ENCODE peak calls at places on chromosomes 1 and 21, in five cellular contexts. C is endothelial cell of umbilical vein, E is H1, B is HCT116, N is GM12878. T is an unnamed sample. For H3K79me2, the result is how much of the 10 kb centered on the place peaks cover.

GRCh38 chr1:16888806-16889178 is 7.0 kb upstream of the RNU1-2 start:
- DNase-seq in N (no peak), C (peak), E (no peak), B (no peak), T (peak)

GRCh38 chr1:109438798-109439297 is 12.6 kb upstream of the PSMA5 start:
- DNase-seq in N (no peak), E (no peak), C (peak), B (peak), T (no peak)

GRCh38 chr1:71785470-71785869 is 496.9 kb downstream of the NEGR1 start:
- DNase-seq in N (no peak), B (no peak), C (peak), E (no peak), T (no peak)

GRCh38 chr1:205512059-205513045 is 7.9 kb downstream of the CDK18 start:
- DNase-seq in C (no peak), B (no peak), E (no peak), N (no peak), T (no peak)

GRCh38 chr1:244319283-244320132 is 132.2 kb downstream of the ADSS2 start:
- DNase-seq in N (peak), E (no peak), C (no peak), B (no peak), T (no peak)

GRCh38 chr1:55828031-55828430 is 612.9 kb upstream of the USP24 start:
- DNase-seq in C (no peak), E (no peak), B (no peak), N (no peak), T (no peak)

GRCh38 chr1:71071720-71072119 is 9.1 kb downstream of the ZRANB2 start:
- DNase-seq in B (no peak), C (no peak), N (no peak), E (no peak), T (no peak)

GRCh38 chr21:15534450-15534886 is 195.3 kb upstream of the USP25 start:
- DNase-seq in E (no peak), B (no peak), N (no peak), C (no peak), T (peak)

GRCh38 chr1:38114231-38114630 is 67.6 kb upstream of the POU3F1 start:
- DNase-seq in B (no peak), N (no peak), E (no peak), C (peak), T (no peak)

GRCh38 chr1:7120863-7121621 is 335.8 kb downstream of the CAMTA1 start:
- DNase-seq in N (no peak), C (no peak), B (no peak), E (no peak), T (peak)

GRCh38 chr1:193479187-193479586 is 292.8 kb upstream of the B3GALT2 start:
- DNase-seq in B (no peak), N (peak), C (no peak), E (no peak), T (no peak)

GRCh38 chr21:26060335-26061115 is 110.0 kb downstream of the APP start:
- DNase-seq in N (no peak), E (no peak), C (no peak), B (no peak), T (no peak)
- H3K79me2 ChIP-seq in N (under half), E (half or more), C (half or more), B (half or more), T (half or more)

GRCh38 chr1:67957026-67957425 is 93.4 kb downstream of the DIRAS3 start:
- DNase-seq in B (no peak), E (no peak), C (no peak), N (no peak), T (no peak)
- TF ChIP-seq POLR2AphosphoS5 in B (no peak), E (no peak), C (no peak), N (no peak), T (no peak)

GRCh38 chr1:223824712-223825111 is 21.0 kb downstream of the TP53BP2 start:
- DNase-seq in N (no peak), C (no peak), E (no peak), B (no peak), T (no peak)
- H3K79me2 ChIP-seq in N (under half), C (half or more), E (half or more), B (half or more), T (half or more)

GRCh38 chr1:107058245-107059032 is 2.0 kb downstream of the PRMT6 start:
- DNase-seq in C (no peak), N (no peak), E (no peak), B (no peak), T (no peak)

GRCh38 chr1:107056426-107057196 is at the start of gene PRMT6:
- DNase-seq in N (peak), E (peak), B (peak), C (peak), T (peak)

GRCh38 chr1:107061886-107062285 is 5.4 kb downstream of the PRMT6 start:
- DNase-seq in C (no peak), B (no peak), E (no peak), N (no peak), T (no peak)

DNA sequence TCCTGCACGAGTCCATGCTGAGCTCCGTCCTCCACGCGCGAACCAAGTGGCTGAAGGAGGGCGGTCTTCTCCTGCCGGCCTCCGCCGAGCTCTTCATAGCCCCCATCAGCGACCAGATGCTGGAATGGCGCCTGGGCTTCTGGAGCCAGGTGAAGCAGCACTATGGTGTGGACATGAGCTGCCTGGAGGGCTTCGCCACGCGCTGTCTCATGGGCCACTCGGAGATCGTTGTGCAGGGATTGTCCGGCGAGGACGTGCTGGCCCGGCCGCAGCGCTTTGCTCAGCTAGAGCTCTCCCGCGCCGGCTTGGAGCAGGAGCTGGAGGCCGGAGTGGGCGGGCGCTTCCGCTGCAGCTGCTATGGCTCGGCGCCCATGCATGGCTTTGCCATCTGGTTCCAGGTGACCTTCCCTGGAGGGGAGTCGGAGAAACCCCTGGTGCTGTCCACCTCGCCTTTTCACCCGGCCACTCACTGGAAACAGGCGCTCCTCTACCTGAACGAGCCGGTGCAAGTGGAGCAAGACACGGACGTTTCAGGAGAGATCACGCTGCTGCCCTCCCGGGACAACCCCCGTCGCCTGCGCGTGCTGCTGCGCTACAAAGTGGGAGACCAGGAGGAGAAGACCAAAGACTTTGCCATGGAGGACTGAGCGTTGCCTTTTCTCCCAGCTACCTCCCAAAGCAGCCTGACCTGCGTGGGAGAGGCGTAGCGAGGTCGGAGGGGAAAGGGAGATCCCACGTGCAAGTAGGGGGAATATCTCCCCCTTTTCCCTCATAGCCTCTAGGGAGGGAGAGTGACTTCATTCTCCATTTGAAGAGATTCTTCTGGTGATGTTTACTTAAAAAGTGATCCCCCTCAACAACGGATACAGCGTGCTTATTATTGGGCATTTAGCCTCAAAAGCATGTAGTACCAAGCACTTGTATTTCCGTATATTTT is 991 bp downstream of the PRMT6 start:
- DNase-seq in N (no peak), B (no peak), C (peak), E (peak), T (peak)
- TF ChIP-seq POLR2AphosphoS5 in N (no peak), B (no peak), C (peak), E (peak), T (peak)

GRCh38 chr1:236799001-236799400 is 3.9 kb downstream of the MTR start:
- DNase-seq in B (no peak), E (no peak), C (no peak), N (no peak), T (no peak)

GRCh38 chr1:236794585-236795034 is 482 bp upstream of the MTR start:
- DNase-seq in B (no peak), N (no peak), E (no peak), C (no peak), T (no peak)

GRCh38 chr1:236800002-236800620 is 5.0 kb downstream of the MTR start:
- DNase-seq in N (no peak), E (no peak), B (no peak), C (no peak), T (no peak)

GRCh38 chr1:236795035-236795756 is at the start of gene MTR:
- DNase-seq in N (peak), C (peak), B (peak), E (peak), T (peak)

DNA sequence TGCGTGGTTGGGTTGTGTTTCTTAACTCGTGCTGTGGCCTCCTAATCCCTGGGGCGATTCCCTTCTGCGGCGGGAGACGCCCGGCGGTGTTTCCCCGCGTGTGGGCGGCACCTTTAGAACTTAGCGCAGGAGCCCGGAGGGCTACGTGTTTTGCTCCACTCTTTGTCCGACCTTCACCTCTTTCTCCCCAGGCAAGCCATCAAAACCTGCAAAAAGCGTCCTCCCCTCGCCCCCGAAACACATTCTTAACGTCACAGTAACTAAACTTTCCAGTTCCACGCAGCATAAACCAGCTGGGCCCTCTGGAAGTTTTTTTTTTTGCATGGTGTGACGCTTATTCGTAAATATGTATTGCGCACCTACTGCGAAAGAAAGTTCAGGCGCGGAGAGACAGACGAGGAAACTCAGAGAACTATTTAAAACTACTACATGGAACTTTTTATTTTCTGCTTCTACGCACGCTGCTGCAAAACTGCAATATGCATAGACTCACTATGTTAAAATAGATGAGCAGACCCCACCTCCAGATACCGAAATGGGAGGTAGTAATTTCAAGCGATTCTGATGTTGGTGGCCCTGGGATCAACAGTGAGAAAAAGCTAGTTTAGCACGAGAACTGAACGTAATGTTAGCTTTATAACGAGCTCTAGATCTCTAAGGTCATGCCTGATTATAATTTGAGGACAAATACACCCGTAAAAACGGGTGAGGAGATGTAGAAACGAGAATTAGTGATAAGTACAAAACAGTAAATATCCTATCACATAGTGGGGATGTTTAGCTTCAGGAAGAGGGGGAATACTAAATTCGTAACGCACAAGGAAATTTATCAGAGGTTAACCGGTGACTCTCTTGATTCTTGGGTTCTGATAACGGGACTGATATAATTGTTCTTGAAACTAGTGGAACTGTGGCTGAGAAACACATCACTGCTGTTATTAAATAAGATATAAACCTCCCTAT is 946 bp downstream of the MTR start:
- DNase-seq in E (no peak), N (peak), B (peak), C (peak), T (peak)
- H3K79me2 ChIP-seq in E (under half), N (half or more), B (half or more), C (under half), T (under half)

GRCh38 chr1:52632732-52633290 is at the start of gene SHISAL2A:
- DNase-seq in C (no peak), E (no peak), N (no peak), B (no peak), T (peak)
- TF ChIP-seq POLR2AphosphoS5 in C (no peak), E (peak), N (no peak), B (no peak), T (no peak)

GRCh38 chr1:201737350-201738060 is 91.5 kb upstream of the IPO9 start:
- DNase-seq in B (no peak), E (no peak), N (no peak), C (no peak), T (peak)

GRCh38 chr1:201740086-201740541 is 88.8 kb upstream of the IPO9 start:
- DNase-seq in B (no peak), N (no peak), E (no peak), C (no peak), T (peak)

GRCh38 chr1:201739054-201739453 is 89.9 kb upstream of the IPO9 start:
- DNase-seq in B (no peak), N (no peak), E (no peak), C (no peak), T (peak)

GRCh38 chr1:201740609-201741231 is 88.2 kb upstream of the IPO9 start:
- DNase-seq in C (no peak), B (no peak), N (no peak), E (no peak), T (peak)

GRCh38 chr1:201739492-201740085 is 89.4 kb upstream of the IPO9 start:
- DNase-seq in C (peak), B (peak), E (no peak), N (no peak), T (peak)
- H3K79me2 ChIP-seq in C (half or more), B (under half), E (under half), N (under half), T (under half)

T was measured in GM23338.